ENCODE peak calls at places on chromosomes 16 and 17, in four cellular contexts. B is tibial artery, F is mucosa of descending colon, O is T-helper 2 cell. M is an unnamed sample.

GRCh38 chr16:726438-727290 is at the start of the genes CCDC78 and HAGHL:
- DNase-seq in B (no peak), F (peak), O (peak), M (peak)

GRCh38 chr16:54171855-54172537 is 114.6 kb downstream of the IRX3 start:
- DNase-seq in B (no peak), F (peak), O (no peak), M (no peak)

GRCh38 chr17:46929413-46929812 is 6.5 kb downstream of the GOSR2 start:
- DNase-seq in B (no peak), F (no peak), O (no peak), M (no peak)

GRCh38 chr16:4945560-4946502 is 8.9 kb upstream of the PPL start:
- DNase-seq in B (peak), F (no peak), O (no peak), M (peak)

GRCh38 chr17:21213491-21214014 is 408 bp downstream of the TMEM11 start:
- DNase-seq in B (no peak), F (peak), O (no peak), M (no peak)

GRCh38 chr16:68397710-68398171 is 50.6 kb downstream of the SMPD3 start:
- DNase-seq in B (no peak), F (no peak), O (no peak), M (no peak)

GRCh38 chr17:77863814-77864161 is 94.7 kb upstream of the TNRC6C start:
- DNase-seq in B (peak), F (peak), O (no peak), M (peak)

GRCh38 chr17:53191878-53192277 is 630.8 kb upstream of the KIF2B start:
- DNase-seq in B (no peak), F (no peak), O (no peak), M (no peak)

GRCh38 chr17:35088647-35088910 is 25.1 kb upstream of the RFFL start:
- DNase-seq in B (no peak), F (peak), O (no peak), M (no peak)

GRCh38 chr16:75322706-75323105 is 71.3 kb upstream of the BCAR1 start:
- DNase-seq in B (no peak), F (no peak), O (no peak), M (no peak)

GRCh38 chr17:76920364-76921139 is 52.3 kb downstream of the MGAT5B start:
- DNase-seq in B (no peak), F (no peak), O (no peak), M (no peak)

GRCh38 chr17:17824119-17824779 is 12.5 kb downstream of the SREBF1 start:
- DNase-seq in B (no peak), F (peak), O (no peak), M (no peak)

GRCh38 chr17:77973953-77974352 is 15.4 kb downstream of the TNRC6C start:
- DNase-seq in B (no peak), F (no peak), O (no peak), M (no peak)